ENCODE peak calls at places on chromosome 1, in five cellular contexts. Y is foreskin keratinocyte; T is body of pancreas; H is fibroblast of mammary gland; Z is CD8-positive, alpha-beta T cell. B is an unnamed sample.

GRCh38 chr1:161117681-161118581 is at the start of the genes NIT1 and PFDN2:
- DNase-seq in Y (peak; percentile 58), T (peak; percentile 84), H (peak; percentile 81), Z (peak; percentile 79), B (peak; percentile 87)

GRCh38 chr1:201218409-201218808 is 27.8 kb downstream of the IGFN1 start:
- DNase-seq in Y (no peak), T (no peak), H (no peak), Z (no peak), B (no peak)

GRCh38 chr1:111540928-111541327 is 37.5 kb upstream of the ADORA3 start:
- DNase-seq in Y (no peak), T (no peak), H (no peak), Z (no peak), B (no peak)

GRCh38 chr1:36204347-36204909 is 19.8 kb upstream of the THRAP3 start:
- DNase-seq in Y (no peak), T (peak; percentile 62), H (no peak), Z (no peak), B (peak; percentile 38)

GRCh38 chr1:22048351-22049192 is 3.9 kb upstream of the CDC42 start:
- DNase-seq in Y (no peak), T (no peak), H (peak; percentile 63), Z (no peak), B (no peak)

GRCh38 chr1:228297822-228298221 is 90.0 kb downstream of the OBSCN start:
- DNase-seq in Y (no peak), T (no peak), H (no peak), Z (no peak), B (peak; percentile 14)

GRCh38 chr1:15836772-15837669 is 10.5 kb upstream of the SPEN start:
- DNase-seq in Y (no peak), T (no peak), H (no peak), Z (peak; percentile 13), B (peak; percentile 35)

GRCh38 chr1:230138561-230139239 is 71.7 kb downstream of the GALNT2 start:
- DNase-seq in Y (no peak), T (no peak), H (no peak), Z (no peak), B (no peak)

GRCh38 chr1:155091071-155092051 is 12.7 kb downstream of the EFNA3 start:
- DNase-seq in Y (no peak), T (peak; percentile 78), H (peak; percentile 67), Z (peak; percentile 74), B (peak; percentile 79)

B was measured in heart right ventricle.